ENCODE peak calls at places on chromosomes 13 and 19, in four cellular contexts. One of them, this sample, is unnamed.

GRCh38 chr19:43414554-43414953 is at the start of gene TEX101:
- DNase-seq in central memory CD4-positive, alpha-beta T cell: no peak
- DNase-seq in left cardiac atrium: no peak
- DNase-seq in stimulated activated CD4-positive, alpha-beta T cell treated with anti-CD3 and anti-CD28 coated beads, Interleukin-4, amount 100 ng/mL, for 24 hours: no peak
- DNase-seq in this sample: no peak

GRCh38 chr19:31139871-31140505 is 209.2 kb downstream of the TSHZ3 start:
- DNase-seq in central memory CD4-positive, alpha-beta T cell: no peak
- DNase-seq in left cardiac atrium: no peak
- DNase-seq in stimulated activated CD4-positive, alpha-beta T cell treated with anti-CD3 and anti-CD28 coated beads, Interleukin-4, amount 100 ng/mL, for 24 hours: no peak
- DNase-seq in this sample: no peak

GRCh38 chr13:46654956-46655726 is 102.2 kb downstream of the LRCH1 start:
- DNase-seq in central memory CD4-positive, alpha-beta T cell: no peak
- DNase-seq in left cardiac atrium: no peak
- DNase-seq in stimulated activated CD4-positive, alpha-beta T cell treated with anti-CD3 and anti-CD28 coated beads, Interleukin-4, amount 100 ng/mL, for 24 hours: no peak
- DNase-seq in this sample: no peak

GRCh38 chr19:53511933-53512374 is 26.0 kb upstream of the ZNF331 start:
- DNase-seq in central memory CD4-positive, alpha-beta T cell: peak
- DNase-seq in left cardiac atrium: peak
- DNase-seq in stimulated activated CD4-positive, alpha-beta T cell treated with anti-CD3 and anti-CD28 coated beads, Interleukin-4, amount 100 ng/mL, for 24 hours: peak
- DNase-seq in this sample: peak

GRCh38 chr19:23541991-23542390 is 145.0 kb downstream of the ZNF675 start:
- DNase-seq in central memory CD4-positive, alpha-beta T cell: no peak
- DNase-seq in left cardiac atrium: no peak
- DNase-seq in stimulated activated CD4-positive, alpha-beta T cell treated with anti-CD3 and anti-CD28 coated beads, Interleukin-4, amount 100 ng/mL, for 24 hours: no peak
- DNase-seq in this sample: no peak

GRCh38 chr13:30486230-30487074 is 20.7 kb upstream of the HMGB1 start:
- DNase-seq in central memory CD4-positive, alpha-beta T cell: no peak
- DNase-seq in left cardiac atrium: no peak
- DNase-seq in stimulated activated CD4-positive, alpha-beta T cell treated with anti-CD3 and anti-CD28 coated beads, Interleukin-4, amount 100 ng/mL, for 24 hours: no peak
- DNase-seq in this sample: no peak

GRCh38 chr13:113078895-113079720 is 26.5 kb upstream of the F7 start:
- DNase-seq in central memory CD4-positive, alpha-beta T cell: no peak
- DNase-seq in left cardiac atrium: no peak
- DNase-seq in stimulated activated CD4-positive, alpha-beta T cell treated with anti-CD3 and anti-CD28 coated beads, Interleukin-4, amount 100 ng/mL, for 24 hours: no peak
- DNase-seq in this sample: no peak

GRCh38 chr19:15107056-15108010 is at the start of gene SYDE1:
- DNase-seq in central memory CD4-positive, alpha-beta T cell: no peak
- DNase-seq in left cardiac atrium: peak
- DNase-seq in stimulated activated CD4-positive, alpha-beta T cell treated with anti-CD3 and anti-CD28 coated beads, Interleukin-4, amount 100 ng/mL, for 24 hours: peak
- DNase-seq in this sample: peak

GRCh38 chr13:28327761-28328607 is 166.9 kb downstream of the FLT1 start:
- DNase-seq in central memory CD4-positive, alpha-beta T cell: no peak
- DNase-seq in left cardiac atrium: no peak
- DNase-seq in stimulated activated CD4-positive, alpha-beta T cell treated with anti-CD3 and anti-CD28 coated beads, Interleukin-4, amount 100 ng/mL, for 24 hours: no peak
- DNase-seq in this sample: no peak

GRCh38 chr19:53864308-53864836 is 3.3 kb upstream of the MYADM start:
- DNase-seq in central memory CD4-positive, alpha-beta T cell: no peak
- DNase-seq in left cardiac atrium: no peak
- DNase-seq in stimulated activated CD4-positive, alpha-beta T cell treated with anti-CD3 and anti-CD28 coated beads, Interleukin-4, amount 100 ng/mL, for 24 hours: no peak
- DNase-seq in this sample: no peak

GRCh38 chr13:23636360-23636759 is 66.1 kb downstream of the TNFRSF19 start:
- DNase-seq in central memory CD4-positive, alpha-beta T cell: no peak
- DNase-seq in left cardiac atrium: no peak
- DNase-seq in stimulated activated CD4-positive, alpha-beta T cell treated with anti-CD3 and anti-CD28 coated beads, Interleukin-4, amount 100 ng/mL, for 24 hours: no peak
- DNase-seq in this sample: no peak

GRCh38 chr13:112142401-112142930 is 75.5 kb downstream of the SOX1 start:
- DNase-seq in central memory CD4-positive, alpha-beta T cell: no peak
- DNase-seq in left cardiac atrium: no peak
- DNase-seq in stimulated activated CD4-positive, alpha-beta T cell treated with anti-CD3 and anti-CD28 coated beads, Interleukin-4, amount 100 ng/mL, for 24 hours: no peak
- DNase-seq in this sample: no peak

GRCh38 chr13:51235756-51236564 is 13.8 kb downstream of the FAM124A start:
- DNase-seq in central memory CD4-positive, alpha-beta T cell: no peak
- DNase-seq in left cardiac atrium: no peak
- DNase-seq in stimulated activated CD4-positive, alpha-beta T cell treated with anti-CD3 and anti-CD28 coated beads, Interleukin-4, amount 100 ng/mL, for 24 hours: no peak
- DNase-seq in this sample: no peak

GRCh38 chr19:7778081-7778480 is 15.0 kb downstream of the CLEC4M start:
- DNase-seq in central memory CD4-positive, alpha-beta T cell: no peak
- DNase-seq in left cardiac atrium: no peak
- DNase-seq in stimulated activated CD4-positive, alpha-beta T cell treated with anti-CD3 and anti-CD28 coated beads, Interleukin-4, amount 100 ng/mL, for 24 hours: no peak
- DNase-seq in this sample: no peak

GRCh38 chr13:113859311-113860050 is 4.4 kb downstream of the GAS6 start:
- DNase-seq in central memory CD4-positive, alpha-beta T cell: no peak
- DNase-seq in left cardiac atrium: no peak
- DNase-seq in stimulated activated CD4-positive, alpha-beta T cell treated with anti-CD3 and anti-CD28 coated beads, Interleukin-4, amount 100 ng/mL, for 24 hours: no peak
- DNase-seq in this sample: no peak

GRCh38 chr13:44974056-44974798 is 15.0 kb downstream of the NUFIP1 start:
- DNase-seq in central memory CD4-positive, alpha-beta T cell: no peak
- DNase-seq in left cardiac atrium: peak
- DNase-seq in stimulated activated CD4-positive, alpha-beta T cell treated with anti-CD3 and anti-CD28 coated beads, Interleukin-4, amount 100 ng/mL, for 24 hours: no peak
- DNase-seq in this sample: no peak

GRCh38 chr19:39416626-39417120 is 4.2 kb downstream of the PLEKHG2 start:
- DNase-seq in central memory CD4-positive, alpha-beta T cell: no peak
- DNase-seq in left cardiac atrium: no peak
- DNase-seq in stimulated activated CD4-positive, alpha-beta T cell treated with anti-CD3 and anti-CD28 coated beads, Interleukin-4, amount 100 ng/mL, for 24 hours: no peak
- DNase-seq in this sample: peak

GRCh38 chr19:39499082-39499642 is 415 bp downstream of the DLL3 start:
- DNase-seq in central memory CD4-positive, alpha-beta T cell: no peak
- DNase-seq in left cardiac atrium: no peak
- DNase-seq in stimulated activated CD4-positive, alpha-beta T cell treated with anti-CD3 and anti-CD28 coated beads, Interleukin-4, amount 100 ng/mL, for 24 hours: no peak
- DNase-seq in this sample: no peak

GRCh38 chr13:20136781-20137703 is 23.8 kb downstream of the GJA3 start:
- DNase-seq in central memory CD4-positive, alpha-beta T cell: no peak
- DNase-seq in left cardiac atrium: no peak
- DNase-seq in stimulated activated CD4-positive, alpha-beta T cell treated with anti-CD3 and anti-CD28 coated beads, Interleukin-4, amount 100 ng/mL, for 24 hours: peak
- DNase-seq in this sample: no peak

GRCh38 chr19:31378404-31378803 is 29.2 kb upstream of the TSHZ3 start:
- DNase-seq in central memory CD4-positive, alpha-beta T cell: no peak
- DNase-seq in left cardiac atrium: peak
- DNase-seq in stimulated activated CD4-positive, alpha-beta T cell treated with anti-CD3 and anti-CD28 coated beads, Interleukin-4, amount 100 ng/mL, for 24 hours: no peak
- DNase-seq in this sample: peak

GRCh38 chr13:74424455-74424854 is 290.3 kb upstream of the KLF12 start:
- DNase-seq in central memory CD4-positive, alpha-beta T cell: no peak
- DNase-seq in left cardiac atrium: no peak
- DNase-seq in stimulated activated CD4-positive, alpha-beta T cell treated with anti-CD3 and anti-CD28 coated beads, Interleukin-4, amount 100 ng/mL, for 24 hours: no peak
- DNase-seq in this sample: no peak